ENCODE peak calls at places on chromosomes 1 and 21, in five cellular contexts. W, X, H, B and Z are unnamed samples.

GRCh38 chr1:113178522-113178921 is 105.5 kb downstream of the LRIG2 start:
- DNase-seq in H (peak), W (no peak), B (no peak), X (no peak), Z (no peak)

GRCh38 chr1:25926731-25927496 is 20.7 kb upstream of the STMN1 start:
- DNase-seq in B (peak), H (no peak), X (no peak), W (no peak), Z (no peak)

GRCh38 chr1:182137546-182137945 is 76.0 kb upstream of the ZNF648 start:
- DNase-seq in H (no peak), W (no peak), X (no peak), B (no peak), Z (no peak)

GRCh38 chr1:26941311-26941710 is 19.0 kb downstream of the KDF1 start:
- DNase-seq in H (no peak), W (no peak), X (no peak), B (no peak), Z (no peak)

GRCh38 chr1:64033667-64034215 is 169.7 kb upstream of the UBE2U start:
- DNase-seq in B (no peak), W (no peak), H (no peak), X (peak), Z (no peak)

GRCh38 chr21:45865106-45865835 is 116.3 kb upstream of the COL6A1 start:
- DNase-seq in X (peak), W (no peak), B (no peak), H (no peak), Z (no peak)

GRCh38 chr1:72827285-72827684 is 544.9 kb upstream of the NEGR1 start:
- DNase-seq in X (peak), H (no peak), B (no peak), W (no peak), Z (no peak)

GRCh38 chr1:89047734-89048133 is 17.3 kb downstream of the GBP1 start:
- DNase-seq in B (no peak), W (no peak), X (peak), H (peak), Z (no peak)

GRCh38 chr1:41371630-41372599 is 10.7 kb downstream of the FOXO6 start:
- DNase-seq in H (no peak), W (no peak), B (peak), X (no peak), Z (no peak)

GRCh38 chr1:94947453-94947852 is 20.5 kb upstream of the CNN3 start:
- DNase-seq in W (no peak), X (peak), B (no peak), H (no peak), Z (no peak)

GRCh38 chr1:205355054-205355453 is 1.7 kb downstream of the KLHDC8A start:
- DNase-seq in W (no peak), X (peak), H (no peak), B (no peak), Z (no peak)

GRCh38 chr1:234710381-234710780 is 100.4 kb upstream of the IRF2BP2 start:
- DNase-seq in H (no peak), B (no peak), X (no peak), W (no peak), Z (no peak)

GRCh38 chr1:24459551-24460266 is 42.9 kb upstream of the RCAN3 start:
- DNase-seq in H (no peak), X (no peak), W (no peak), B (no peak), Z (no peak)

GRCh38 chr1:45216861-45217260 is 10.5 kb upstream of the ZSWIM5 start:
- DNase-seq in H (no peak), W (no peak), X (no peak), B (no peak), Z (no peak)

GRCh38 chr1:38815903-38816627 is 43.5 kb downstream of the RRAGC start:
- DNase-seq in B (no peak), H (no peak), X (peak), W (no peak), Z (no peak)

GRCh38 chr1:185610954-185611353 is 123.2 kb upstream of the HMCN1 start:
- DNase-seq in B (no peak), W (no peak), X (peak), H (no peak), Z (no peak)

GRCh38 chr1:83751602-83752001 is 247.3 kb downstream of the TTLL7 start:
- DNase-seq in H (no peak), W (no peak), X (no peak), B (no peak), Z (no peak)

GRCh38 chr1:219518168-219518905 is 94.6 kb downstream of the ZC3H11B start:
- DNase-seq in X (peak), H (no peak), W (no peak), B (peak), Z (no peak)

GRCh38 chr1:116738673-116739370 is 15.4 kb upstream of the CD2 start:
- DNase-seq in B (no peak), X (no peak), W (peak), H (no peak), Z (no peak)

GRCh38 chr21:41222247-41223068 is 54.5 kb downstream of the BACE2 start:
- DNase-seq in W (no peak), B (no peak), H (no peak), X (peak), Z (no peak)

GRCh38 chr21:37071561-37072238 is 1.2 kb downstream of the PIGP start:
- DNase-seq in W (peak), H (peak), X (peak), B (peak), Z (peak)

GRCh38 chr21:40335689-40336088 is 468.5 kb downstream of the PCP4 start:
- DNase-seq in H (no peak), W (no peak), X (no peak), B (no peak), Z (no peak)

GRCh38 chr1:23611601-23612327 is 52.5 kb upstream of the ID3 start:
- DNase-seq in W (peak), H (no peak), X (no peak), B (no peak), Z (peak)

GRCh38 chr1:162861101-162861500 is at the start of gene CCDC190:
- DNase-seq in H (no peak), W (no peak), X (peak), B (no peak), Z (no peak)

GRCh38 chr1:89525169-89525855 is 683 bp downstream of the LRRC8B start:
- DNase-seq in H (peak), W (peak), X (peak), B (peak), Z (peak)

GRCh38 chr1:3453891-3454810 is at the start of gene ARHGEF16:
- DNase-seq in X (peak), B (peak), H (peak), W (no peak), Z (no peak)

GRCh38 chr21:19810779-19811178 is 1187.4 kb upstream of the NCAM2 start:
- DNase-seq in B (no peak), H (peak), X (no peak), W (no peak), Z (no peak)

GRCh38 chr1:78441921-78442320 is 48.9 kb upstream of the PTGFR start:
- DNase-seq in X (peak), W (no peak), B (no peak), H (no peak), Z (no peak)

GRCh38 chr1:235327559-235328270 is at the start of gene ARID4B:
- DNase-seq in X (peak), W (no peak), H (no peak), B (peak), Z (no peak)

GRCh38 chr21:29985866-29986265 is 46.1 kb upstream of the GRIK1 start:
- DNase-seq in H (no peak), X (no peak), W (no peak), B (no peak), Z (no peak)

GRCh38 chr1:24752305-24752704 is 7.1 kb downstream of the CLIC4 start:
- DNase-seq in B (no peak), H (no peak), W (peak), X (no peak), Z (no peak)

GRCh38 chr1:232344791-232345399 is 285.0 kb downstream of the SIPA1L2 start:
- DNase-seq in W (no peak), H (no peak), B (no peak), X (peak), Z (no peak)

GRCh38 chr1:243316366-243316989 is 60.6 kb downstream of the SDCCAG8 start:
- DNase-seq in X (no peak), B (no peak), H (no peak), W (no peak), Z (no peak)
- H3K4me3 ChIP-seq in X (no peak), B (no peak), H (no peak), W (no peak), Z (no peak)

GRCh38 chr1:174569240-174569639 is 121.5 kb downstream of the GPR52 start:
- DNase-seq in W (no peak), H (no peak), X (no peak), B (no peak), Z (no peak)

GRCh38 chr1:174568551-174568950 is 120.8 kb downstream of the GPR52 start:
- DNase-seq in B (no peak), X (no peak), W (no peak), H (no peak), Z (no peak)

DNA sequence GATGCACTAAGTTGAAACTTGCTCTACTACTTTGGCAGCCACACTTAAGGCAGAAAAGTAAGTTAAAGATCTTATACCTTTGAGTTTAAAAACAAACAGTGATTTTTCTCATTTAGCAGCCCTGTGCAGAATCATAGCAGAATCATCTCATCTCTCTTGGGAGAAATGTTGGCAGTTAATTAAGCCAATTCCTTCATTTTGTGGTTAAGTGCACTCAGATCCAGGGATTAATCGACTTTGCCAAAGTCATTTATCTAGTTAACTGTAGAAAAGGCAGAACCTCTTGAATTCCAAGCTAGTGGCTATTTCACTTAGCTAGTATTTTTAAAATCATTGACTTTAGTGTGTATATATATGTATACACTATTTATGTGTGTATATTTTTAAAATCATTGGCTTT is 125.0 kb downstream of the GPR52 start:
- DNase-seq in B (no peak), W (no peak), H (no peak), X (no peak), Z (no peak)
- H2AFZ ChIP-seq in B (no peak), W (no peak), H (no peak), X (no peak), Z (no peak)

DNA sequence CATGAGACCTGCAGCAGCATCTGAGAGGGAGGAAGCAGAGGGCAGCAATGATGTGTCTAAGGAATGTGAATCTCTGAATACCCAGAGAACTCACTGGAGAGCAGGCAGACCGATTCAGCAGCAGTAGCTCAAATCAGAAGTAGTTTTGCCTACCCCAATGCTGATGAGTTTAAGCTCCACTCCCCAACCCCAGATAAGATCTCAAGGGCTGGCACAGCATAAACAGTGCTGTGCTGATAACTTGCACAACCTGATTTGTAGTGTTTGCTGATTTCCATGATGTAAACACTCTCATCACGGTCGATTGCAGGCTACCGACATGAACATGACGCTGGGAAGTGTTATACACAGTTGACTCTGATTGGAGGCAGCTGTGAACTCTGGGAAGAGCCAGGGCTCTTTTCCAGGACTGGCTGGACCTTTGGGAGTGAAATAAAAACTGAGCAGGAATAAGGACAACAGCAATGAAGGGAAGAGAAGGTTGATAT is 11.2 kb upstream of the HMGCS2 start:
- DNase-seq in B (peak), W (no peak), X (peak), H (no peak), Z (no peak)
- H3K4me3 ChIP-seq in B (peak), W (no peak), X (peak), H (no peak), Z (no peak)

GRCh38 chr1:76501136-76501535 is 366.1 kb upstream of the ST6GALNAC5 start:
- DNase-seq in B (no peak), H (no peak), X (peak), W (no peak), Z (no peak)
- H2AFZ ChIP-seq in B (no peak), H (no peak), X (no peak), W (no peak), Z (no peak)

GRCh38 chr21:23861908-23862504 is 1745.3 kb downstream of the MRPL39 start:
- DNase-seq in W (no peak), B (no peak), X (no peak), H (no peak), Z (no peak)
- H3K4me3 ChIP-seq in W (no peak), B (no peak), X (no peak), H (no peak), Z (no peak)

GRCh38 chr1:223133824-223134435 is 9.1 kb downstream of the TLR5 start:
- DNase-seq in W (peak), X (peak), B (peak), H (peak), Z (peak)

GRCh38 chr1:223135176-223135575 is 7.9 kb downstream of the TLR5 start:
- DNase-seq in X (peak), H (no peak), W (no peak), B (no peak), Z (no peak)

GRCh38 chr1:223136086-223136485 is 7.0 kb downstream of the TLR5 start:
- DNase-seq in W (no peak), X (no peak), H (no peak), B (no peak), Z (no peak)

GRCh38 chr1:223129229-223129851 is 13.7 kb downstream of the TLR5 start:
- DNase-seq in H (peak), X (peak), B (peak), W (no peak), Z (no peak)

GRCh38 chr1:223133301-223133823 is 9.7 kb downstream of the TLR5 start:
- DNase-seq in X (no peak), B (no peak), H (no peak), W (no peak), Z (no peak)
- H2AFZ ChIP-seq in X (peak), B (no peak), H (peak), W (no peak), Z (no peak)